ENCODE peak calls at places on chromosome 14, in six cellular contexts. One of them, this sample, is unnamed.

GRCh38 chr14:33676135-33676566 is 274.7 kb downstream of the EGLN3 start:
- DNase-seq in endodermal cell: peak
- DNase-seq in left ventricle myocardium inferior: peak
- DNase-seq in tibial artery: no peak
- DNase-seq in ovary: no peak
- DNase-seq in OCI-LY7: no peak
- DNase-seq in this sample: peak

GRCh38 chr14:95225251-95225887 is 68.0 kb upstream of the DICER1 start:
- DNase-seq in endodermal cell: no peak
- DNase-seq in left ventricle myocardium inferior: no peak
- DNase-seq in tibial artery: no peak
- DNase-seq in ovary: no peak
- DNase-seq in OCI-LY7: no peak
- DNase-seq in this sample: no peak

GRCh38 chr14:99315197-99315596 is 43.2 kb upstream of the BCL11B start:
- DNase-seq in endodermal cell: no peak
- DNase-seq in left ventricle myocardium inferior: no peak
- DNase-seq in tibial artery: no peak
- DNase-seq in ovary: no peak
- DNase-seq in OCI-LY7: no peak
- DNase-seq in this sample: no peak

GRCh38 chr14:36383674-36384421 is 63.4 kb upstream of the MBIP start:
- DNase-seq in endodermal cell: no peak
- DNase-seq in left ventricle myocardium inferior: peak
- DNase-seq in tibial artery: peak
- DNase-seq in ovary: no peak
- DNase-seq in OCI-LY7: no peak
- DNase-seq in this sample: no peak

GRCh38 chr14:91315844-91316267 is 71.4 kb upstream of the GPR68 start:
- DNase-seq in endodermal cell: no peak
- DNase-seq in left ventricle myocardium inferior: no peak
- DNase-seq in tibial artery: no peak
- DNase-seq in ovary: no peak
- DNase-seq in OCI-LY7: peak
- DNase-seq in this sample: no peak

GRCh38 chr14:38469156-38469555 is 213.3 kb upstream of the CLEC14A start:
- DNase-seq in endodermal cell: no peak
- DNase-seq in left ventricle myocardium inferior: no peak
- DNase-seq in tibial artery: no peak
- DNase-seq in ovary: no peak
- DNase-seq in OCI-LY7: no peak
- DNase-seq in this sample: no peak

GRCh38 chr14:89214221-89214965 is 202.6 kb downstream of the FOXN3 start:
- DNase-seq in endodermal cell: no peak
- DNase-seq in left ventricle myocardium inferior: peak
- DNase-seq in tibial artery: peak
- DNase-seq in ovary: no peak
- DNase-seq in OCI-LY7: no peak
- DNase-seq in this sample: no peak

GRCh38 chr14:33660248-33660647 is 290.6 kb downstream of the EGLN3 start:
- DNase-seq in endodermal cell: no peak
- DNase-seq in left ventricle myocardium inferior: no peak
- DNase-seq in tibial artery: no peak
- DNase-seq in ovary: no peak
- DNase-seq in OCI-LY7: no peak
- DNase-seq in this sample: no peak

GRCh38 chr14:69713127-69713800 is 53.7 kb upstream of the SRSF5 start:
- DNase-seq in endodermal cell: peak
- DNase-seq in left ventricle myocardium inferior: no peak
- DNase-seq in tibial artery: no peak
- DNase-seq in ovary: no peak
- DNase-seq in OCI-LY7: no peak
- DNase-seq in this sample: no peak

GRCh38 chr14:61101803-61102548 is 120.9 kb downstream of the SLC38A6 start:
- DNase-seq in endodermal cell: peak
- DNase-seq in left ventricle myocardium inferior: no peak
- DNase-seq in tibial artery: no peak
- DNase-seq in ovary: no peak
- DNase-seq in OCI-LY7: peak
- DNase-seq in this sample: no peak

DNA sequence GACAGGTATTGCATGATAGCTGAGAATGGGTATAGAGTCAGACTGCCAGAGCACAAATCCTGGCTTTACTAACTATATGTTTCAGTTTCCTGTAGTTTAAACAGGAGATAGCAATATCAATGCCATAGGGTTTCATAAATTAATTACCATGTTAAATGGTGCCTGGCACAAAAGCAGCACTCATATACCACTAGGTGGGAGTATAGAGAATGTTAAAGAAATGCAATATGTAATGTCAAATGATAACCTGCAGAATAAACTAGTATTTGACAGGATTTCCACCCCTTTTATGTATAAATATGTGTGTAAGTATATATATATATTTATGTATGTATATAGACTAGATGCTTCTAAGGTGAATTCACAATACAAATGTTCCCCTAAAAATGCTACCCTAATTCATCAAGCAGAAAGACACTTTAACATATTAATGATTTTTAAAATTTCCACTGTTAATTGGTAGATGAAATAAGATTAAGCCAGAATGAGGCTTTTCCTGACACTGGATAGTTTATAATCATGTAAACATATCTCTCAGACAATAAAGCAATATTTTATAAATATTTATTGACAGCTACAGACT is 8.6 kb downstream of the WDR89 start:
- DNase-seq in endodermal cell: no peak
- DNase-seq in left ventricle myocardium inferior: no peak
- DNase-seq in tibial artery: no peak
- DNase-seq in ovary: no peak
- DNase-seq in OCI-LY7: peak
- DNase-seq in this sample: no peak
- TF ChIP-seq CTCF in endodermal cell: peak
- TF ChIP-seq CTCF in left ventricle myocardium inferior: peak
- TF ChIP-seq CTCF in tibial artery: no peak
- TF ChIP-seq CTCF in ovary: no peak
- TF ChIP-seq CTCF in OCI-LY7: peak
- TF ChIP-seq CTCF in this sample: peak

GRCh38 chr14:105282098-105282725 is 18.6 kb downstream of the BRF1 start:
- DNase-seq in endodermal cell: peak
- DNase-seq in left ventricle myocardium inferior: no peak
- DNase-seq in tibial artery: no peak
- DNase-seq in ovary: no peak
- DNase-seq in OCI-LY7: no peak
- DNase-seq in this sample: no peak
- H3K27ac ChIP-seq in endodermal cell: peak
- H3K27ac ChIP-seq in left ventricle myocardium inferior: no peak
- H3K27ac ChIP-seq in tibial artery: no peak
- H3K27ac ChIP-seq in ovary: no peak
- H3K27ac ChIP-seq in OCI-LY7: no peak
- H3K27ac ChIP-seq in this sample: no peak

GRCh38 chr14:101183376-101184103 is 280.0 kb upstream of the RTL1 start:
- DNase-seq in endodermal cell: peak
- DNase-seq in left ventricle myocardium inferior: no peak
- DNase-seq in tibial artery: no peak
- DNase-seq in ovary: peak
- DNase-seq in OCI-LY7: peak
- DNase-seq in this sample: no peak
- TF ChIP-seq CTCF in endodermal cell: peak
- TF ChIP-seq CTCF in left ventricle myocardium inferior: peak
- TF ChIP-seq CTCF in tibial artery: no peak
- TF ChIP-seq CTCF in ovary: no peak
- TF ChIP-seq CTCF in OCI-LY7: peak
- TF ChIP-seq CTCF in this sample: peak

GRCh38 chr14:20476795-20477194 is 7.6 kb downstream of the PNP start:
- DNase-seq in endodermal cell: no peak
- DNase-seq in left ventricle myocardium inferior: no peak
- DNase-seq in tibial artery: no peak
- DNase-seq in ovary: no peak
- DNase-seq in OCI-LY7: no peak
- DNase-seq in this sample: no peak
- H3K27ac ChIP-seq in endodermal cell: no peak
- H3K27ac ChIP-seq in left ventricle myocardium inferior: peak
- H3K27ac ChIP-seq in tibial artery: no peak
- H3K27ac ChIP-seq in ovary: no peak
- H3K27ac ChIP-seq in OCI-LY7: peak
- H3K27ac ChIP-seq in this sample: no peak

GRCh38 chr14:32472081-32472480 is 143.0 kb downstream of the AKAP6 start:
- DNase-seq in endodermal cell: no peak
- DNase-seq in left ventricle myocardium inferior: no peak
- DNase-seq in tibial artery: no peak
- DNase-seq in ovary: no peak
- DNase-seq in OCI-LY7: no peak
- DNase-seq in this sample: no peak

GRCh38 chr14:32471183-32471582 is 142.1 kb downstream of the AKAP6 start:
- DNase-seq in endodermal cell: no peak
- DNase-seq in left ventricle myocardium inferior: no peak
- DNase-seq in tibial artery: no peak
- DNase-seq in ovary: no peak
- DNase-seq in OCI-LY7: no peak
- DNase-seq in this sample: no peak

GRCh38 chr14:32470161-32470705 is 141.1 kb downstream of the AKAP6 start:
- DNase-seq in endodermal cell: no peak
- DNase-seq in left ventricle myocardium inferior: no peak
- DNase-seq in tibial artery: no peak
- DNase-seq in ovary: no peak
- DNase-seq in OCI-LY7: no peak
- DNase-seq in this sample: no peak

GRCh38 chr14:32468955-32469354 is 139.9 kb downstream of the AKAP6 start:
- DNase-seq in endodermal cell: no peak
- DNase-seq in left ventricle myocardium inferior: no peak
- DNase-seq in tibial artery: peak
- DNase-seq in ovary: peak
- DNase-seq in OCI-LY7: no peak
- DNase-seq in this sample: peak

GRCh38 chr14:32469388-32470160 is 140.5 kb downstream of the AKAP6 start:
- DNase-seq in endodermal cell: no peak
- DNase-seq in left ventricle myocardium inferior: no peak
- DNase-seq in tibial artery: no peak
- DNase-seq in ovary: no peak
- DNase-seq in OCI-LY7: peak
- DNase-seq in this sample: no peak
- TF ChIP-seq CTCF in endodermal cell: peak
- TF ChIP-seq CTCF in left ventricle myocardium inferior: peak
- TF ChIP-seq CTCF in tibial artery: peak
- TF ChIP-seq CTCF in ovary: peak
- TF ChIP-seq CTCF in OCI-LY7: peak
- TF ChIP-seq CTCF in this sample: peak